ENCODE peak calls at places on chromosomes 5 and 9, in four cellular contexts. One of them, this sample, is unnamed.

GRCh38 chr5:154475613-154476342 is 2.2 kb downstream of the HAND1 start:
- DNase-seq in epithelial cell of proximal tubule: no peak
- DNase-seq in NCI-H1092: no peak
- DNase-seq in activated T-helper 1 cell treated with Interleukin-2 at 50 U/mL for 16 hours: no peak
- DNase-seq in this sample: no peak

GRCh38 chr5:138523406-138523805 is 19.6 kb downstream of the ETF1 start:
- DNase-seq in epithelial cell of proximal tubule: no peak
- DNase-seq in NCI-H1092: no peak
- DNase-seq in activated T-helper 1 cell treated with Interleukin-2 at 50 U/mL for 16 hours: no peak
- DNase-seq in this sample: no peak

GRCh38 chr5:141095263-141095641 is 837 bp downstream of the PCDHB2 start:
- DNase-seq in epithelial cell of proximal tubule: no peak
- DNase-seq in NCI-H1092: no peak
- DNase-seq in activated T-helper 1 cell treated with Interleukin-2 at 50 U/mL for 16 hours: no peak
- DNase-seq in this sample: no peak

GRCh38 chr9:85053206-85053605 is 383.7 kb downstream of the NTRK2 start:
- DNase-seq in epithelial cell of proximal tubule: peak
- DNase-seq in NCI-H1092: no peak
- DNase-seq in activated T-helper 1 cell treated with Interleukin-2 at 50 U/mL for 16 hours: no peak
- DNase-seq in this sample: no peak

GRCh38 chr9:133944746-133945135 is 47.4 kb downstream of the VAV2 start:
- DNase-seq in epithelial cell of proximal tubule: no peak
- DNase-seq in NCI-H1092: no peak
- DNase-seq in activated T-helper 1 cell treated with Interleukin-2 at 50 U/mL for 16 hours: no peak
- DNase-seq in this sample: no peak

GRCh38 chr5:14463629-14464028 is 118.0 kb upstream of the OTULINL start:
- DNase-seq in epithelial cell of proximal tubule: no peak
- DNase-seq in NCI-H1092: peak
- DNase-seq in activated T-helper 1 cell treated with Interleukin-2 at 50 U/mL for 16 hours: no peak
- DNase-seq in this sample: peak

GRCh38 chr9:81826541-81826906 is 101.7 kb upstream of the SPATA31D4 start:
- DNase-seq in epithelial cell of proximal tubule: no peak
- DNase-seq in NCI-H1092: peak
- DNase-seq in activated T-helper 1 cell treated with Interleukin-2 at 50 U/mL for 16 hours: no peak
- DNase-seq in this sample: peak

GRCh38 chr9:14926941-14927624 is 16.9 kb upstream of the FREM1 start:
- DNase-seq in epithelial cell of proximal tubule: no peak
- DNase-seq in NCI-H1092: no peak
- DNase-seq in activated T-helper 1 cell treated with Interleukin-2 at 50 U/mL for 16 hours: no peak
- DNase-seq in this sample: no peak

GRCh38 chr5:135833961-135834638 is 363 bp upstream of the SLC25A48 start:
- DNase-seq in epithelial cell of proximal tubule: peak
- DNase-seq in NCI-H1092: no peak
- DNase-seq in activated T-helper 1 cell treated with Interleukin-2 at 50 U/mL for 16 hours: no peak
- DNase-seq in this sample: no peak

GRCh38 chr9:7536310-7536939 is 263.2 kb downstream of the DMAC1 start:
- DNase-seq in epithelial cell of proximal tubule: peak
- DNase-seq in NCI-H1092: peak
- DNase-seq in activated T-helper 1 cell treated with Interleukin-2 at 50 U/mL for 16 hours: no peak
- DNase-seq in this sample: peak

GRCh38 chr9:35108946-35109575 is 6.1 kb upstream of the STOML2 start:
- DNase-seq in epithelial cell of proximal tubule: no peak
- DNase-seq in NCI-H1092: no peak
- DNase-seq in activated T-helper 1 cell treated with Interleukin-2 at 50 U/mL for 16 hours: no peak
- DNase-seq in this sample: no peak

GRCh38 chr5:27241564-27242257 is 203.3 kb upstream of the CDH9 start:
- DNase-seq in epithelial cell of proximal tubule: peak
- DNase-seq in NCI-H1092: no peak
- DNase-seq in activated T-helper 1 cell treated with Interleukin-2 at 50 U/mL for 16 hours: no peak
- DNase-seq in this sample: no peak

GRCh38 chr5:38462972-38463633 is 93.3 kb downstream of the LIFR start:
- DNase-seq in epithelial cell of proximal tubule: no peak
- DNase-seq in NCI-H1092: no peak
- DNase-seq in activated T-helper 1 cell treated with Interleukin-2 at 50 U/mL for 16 hours: no peak
- DNase-seq in this sample: no peak